ENCODE peak calls at places on chromosomes 2 and 18, in six cellular contexts. One of them, this sample, is unnamed.

GRCh38 chr2:149290662-149291061 is 39.7 kb upstream of the LYPD6 start:
- DNase-seq in cardiac muscle cell: peak; percentile 5
- DNase-seq in hepatocyte: no peak
- DNase-seq in NCI-H510A: no peak
- DNase-seq in GF-D8: no peak
- DNase-seq in lower lobe of right lung: no peak
- DNase-seq in this sample: no peak

GRCh38 chr2:8203354-8203753 is 478.5 kb upstream of the ID2 start:
- DNase-seq in GF-D8: no peak
- DNase-seq in cardiac muscle cell: no peak
- DNase-seq in hepatocyte: no peak
- DNase-seq in lower lobe of right lung: no peak
- DNase-seq in NCI-H510A: no peak
- DNase-seq in this sample: peak; percentile 19

GRCh38 chr2:12304494-12305228 is 412.1 kb upstream of the TRIB2 start:
- DNase-seq in cardiac muscle cell: no peak
- DNase-seq in NCI-H510A: no peak
- DNase-seq in hepatocyte: no peak
- DNase-seq in lower lobe of right lung: no peak
- DNase-seq in GF-D8: no peak
- DNase-seq in this sample: no peak

GRCh38 chr2:119711352-119711751 is 32.4 kb downstream of the TMEM177 start:
- DNase-seq in lower lobe of right lung: no peak
- DNase-seq in hepatocyte: no peak
- DNase-seq in NCI-H510A: no peak
- DNase-seq in cardiac muscle cell: no peak
- DNase-seq in GF-D8: no peak
- DNase-seq in this sample: no peak

GRCh38 chr2:141707486-141707885 is 423.3 kb downstream of the LRP1B start:
- DNase-seq in NCI-H510A: no peak
- DNase-seq in hepatocyte: no peak
- DNase-seq in lower lobe of right lung: no peak
- DNase-seq in GF-D8: no peak
- DNase-seq in cardiac muscle cell: no peak
- DNase-seq in this sample: no peak

GRCh38 chr2:239518286-239519080 is 117.7 kb upstream of the HDAC4 start:
- DNase-seq in cardiac muscle cell: no peak
- DNase-seq in NCI-H510A: no peak
- DNase-seq in hepatocyte: no peak
- DNase-seq in GF-D8: no peak
- DNase-seq in lower lobe of right lung: peak; percentile 15
- DNase-seq in this sample: no peak

GRCh38 chr2:234887277-234887676 is 64.5 kb upstream of the SH3BP4 start:
- DNase-seq in GF-D8: no peak
- DNase-seq in cardiac muscle cell: no peak
- DNase-seq in hepatocyte: no peak
- DNase-seq in lower lobe of right lung: no peak
- DNase-seq in NCI-H510A: no peak
- DNase-seq in this sample: no peak

GRCh38 chr2:240249423-240250149 is 109.1 kb upstream of the OTOS start:
- DNase-seq in cardiac muscle cell: no peak
- DNase-seq in lower lobe of right lung: peak; percentile 45
- DNase-seq in GF-D8: no peak
- DNase-seq in NCI-H510A: no peak
- DNase-seq in hepatocyte: no peak
- DNase-seq in this sample: no peak

GRCh38 chr18:34834897-34835296 is 124.8 kb downstream of the DTNA start:
- DNase-seq in GF-D8: no peak
- DNase-seq in NCI-H510A: no peak
- DNase-seq in hepatocyte: no peak
- DNase-seq in lower lobe of right lung: no peak
- DNase-seq in cardiac muscle cell: no peak
- DNase-seq in this sample: no peak

GRCh38 chr18:49487711-49488310 is 777 bp upstream of the C18orf32 start:
- DNase-seq in GF-D8: no peak
- DNase-seq in lower lobe of right lung: no peak
- DNase-seq in hepatocyte: no peak
- DNase-seq in NCI-H510A: no peak
- DNase-seq in cardiac muscle cell: no peak
- DNase-seq in this sample: no peak

GRCh38 chr2:85286913-85287312 is 40.9 kb downstream of the TGOLN2 start:
- DNase-seq in hepatocyte: no peak
- DNase-seq in NCI-H510A: no peak
- DNase-seq in lower lobe of right lung: no peak
- DNase-seq in GF-D8: no peak
- DNase-seq in cardiac muscle cell: no peak
- DNase-seq in this sample: no peak

GRCh38 chr2:162795312-162795711 is 43.3 kb downstream of the KCNH7 start:
- DNase-seq in GF-D8: no peak
- DNase-seq in lower lobe of right lung: no peak
- DNase-seq in hepatocyte: peak; percentile 24
- DNase-seq in cardiac muscle cell: no peak
- DNase-seq in NCI-H510A: no peak
- DNase-seq in this sample: no peak

GRCh38 chr18:44723366-44723765 is 42.7 kb downstream of the SETBP1 start:
- DNase-seq in GF-D8: no peak
- DNase-seq in hepatocyte: no peak
- DNase-seq in cardiac muscle cell: no peak
- DNase-seq in lower lobe of right lung: no peak
- DNase-seq in NCI-H510A: no peak
- DNase-seq in this sample: no peak

GRCh38 chr18:43627833-43628370 is 350.6 kb upstream of the SYT4 start:
- DNase-seq in hepatocyte: no peak
- DNase-seq in lower lobe of right lung: no peak
- DNase-seq in cardiac muscle cell: no peak
- DNase-seq in GF-D8: no peak
- DNase-seq in NCI-H510A: no peak
- DNase-seq in this sample: no peak

GRCh38 chr18:46250812-46251173 is 146.6 kb downstream of the HAUS1 start:
- DNase-seq in lower lobe of right lung: no peak
- DNase-seq in cardiac muscle cell: no peak
- DNase-seq in GF-D8: peak; percentile 84
- DNase-seq in hepatocyte: no peak
- DNase-seq in NCI-H510A: no peak
- DNase-seq in this sample: no peak

GRCh38 chr18:54742120-54742519 is 86.2 kb upstream of the RAB27B start:
- DNase-seq in NCI-H510A: no peak
- DNase-seq in lower lobe of right lung: no peak
- DNase-seq in GF-D8: no peak
- DNase-seq in cardiac muscle cell: no peak
- DNase-seq in hepatocyte: no peak
- DNase-seq in this sample: no peak

GRCh38 chr2:100623033-100623715 is 60.4 kb downstream of the PDCL3 start:
- DNase-seq in GF-D8: no peak
- DNase-seq in lower lobe of right lung: no peak
- DNase-seq in cardiac muscle cell: no peak
- DNase-seq in NCI-H510A: no peak
- DNase-seq in hepatocyte: no peak
- DNase-seq in this sample: no peak

GRCh38 chr2:195160959-195161358 is 496.1 kb upstream of the SLC39A10 start:
- DNase-seq in lower lobe of right lung: no peak
- DNase-seq in hepatocyte: no peak
- DNase-seq in cardiac muscle cell: no peak
- DNase-seq in NCI-H510A: no peak
- DNase-seq in GF-D8: no peak
- DNase-seq in this sample: no peak

GRCh38 chr2:205913668-205914067 is 172.3 kb downstream of the INO80D start:
- DNase-seq in NCI-H510A: no peak
- DNase-seq in cardiac muscle cell: no peak
- DNase-seq in lower lobe of right lung: no peak
- DNase-seq in GF-D8: no peak
- DNase-seq in hepatocyte: no peak
- DNase-seq in this sample: no peak

GRCh38 chr2:188527110-188527509 is 235.4 kb downstream of the GULP1 start:
- DNase-seq in GF-D8: no peak
- DNase-seq in lower lobe of right lung: no peak
- DNase-seq in hepatocyte: peak; percentile 25
- DNase-seq in NCI-H510A: no peak
- DNase-seq in cardiac muscle cell: peak; percentile 69
- DNase-seq in this sample: no peak

GRCh38 chr2:58515827-58516574 is 274.9 kb upstream of the FANCL start:
- DNase-seq in lower lobe of right lung: no peak
- DNase-seq in NCI-H510A: peak; percentile 34
- DNase-seq in cardiac muscle cell: no peak
- DNase-seq in hepatocyte: no peak
- DNase-seq in GF-D8: no peak
- DNase-seq in this sample: no peak

GRCh38 chr18:36311026-36311570 is 13.6 kb downstream of the FHOD3 start:
- DNase-seq in GF-D8: no peak
- DNase-seq in cardiac muscle cell: no peak
- DNase-seq in lower lobe of right lung: no peak
- DNase-seq in hepatocyte: no peak
- DNase-seq in NCI-H510A: no peak
- DNase-seq in this sample: no peak

GRCh38 chr2:95525294-95526035 is 40.9 kb upstream of the TRIM43B start:
- DNase-seq in lower lobe of right lung: peak; percentile 84
- DNase-seq in hepatocyte: no peak
- DNase-seq in NCI-H510A: no peak
- DNase-seq in cardiac muscle cell: no peak
- DNase-seq in GF-D8: no peak
- DNase-seq in this sample: no peak

GRCh38 chr2:230323385-230324106 is 3.4 kb upstream of the SP140L start:
- DNase-seq in NCI-H510A: no peak
- DNase-seq in GF-D8: no peak
- DNase-seq in lower lobe of right lung: no peak
- DNase-seq in hepatocyte: no peak
- DNase-seq in cardiac muscle cell: no peak
- DNase-seq in this sample: no peak

GRCh38 chr18:55546873-55547704 is 40.9 kb downstream of the TCF4 start:
- DNase-seq in NCI-H510A: peak; percentile 22
- DNase-seq in cardiac muscle cell: no peak
- DNase-seq in GF-D8: no peak
- DNase-seq in hepatocyte: peak; percentile 32
- DNase-seq in lower lobe of right lung: no peak
- DNase-seq in this sample: peak; percentile 27